ENCODE peak calls at places on chromosomes 6 and 20, in six cellular contexts. One of them, this sample, is unnamed.

GRCh38 chr6:7761047-7761446 is 35.1 kb downstream of the BMP6 start:
- DNase-seq in suprapubic skin: no peak
- DNase-seq in mesothelial cell of epicardium: no peak
- DNase-seq in AG09319: peak; percentile 5
- DNase-seq in transverse colon: no peak
- DNase-seq in A549: no peak
- DNase-seq in this sample: no peak

GRCh38 chr6:4401408-4402367 is 266.3 kb upstream of the ECI2 start:
- DNase-seq in suprapubic skin: no peak
- DNase-seq in mesothelial cell of epicardium: no peak
- DNase-seq in AG09319: no peak
- DNase-seq in transverse colon: no peak
- DNase-seq in A549: peak; percentile 59
- DNase-seq in this sample: no peak

GRCh38 chr6:144989319-144990099 is 704.4 kb downstream of the UTRN start:
- DNase-seq in suprapubic skin: no peak
- DNase-seq in mesothelial cell of epicardium: no peak
- DNase-seq in AG09319: no peak
- DNase-seq in transverse colon: no peak
- DNase-seq in A549: no peak
- DNase-seq in this sample: no peak

GRCh38 chr20:38623061-38623460 is 21.5 kb downstream of the ARHGAP40 start:
- DNase-seq in suprapubic skin: no peak
- DNase-seq in mesothelial cell of epicardium: no peak
- DNase-seq in AG09319: no peak
- DNase-seq in transverse colon: no peak
- DNase-seq in A549: no peak
- DNase-seq in this sample: no peak

GRCh38 chr6:31791324-31792089 is 4.0 kb downstream of the VARS1 start:
- DNase-seq in suprapubic skin: no peak
- DNase-seq in mesothelial cell of epicardium: no peak
- DNase-seq in AG09319: no peak
- DNase-seq in transverse colon: no peak
- DNase-seq in A549: peak; percentile 33
- DNase-seq in this sample: no peak

GRCh38 chr6:33050013-33050800 is 23.2 kb downstream of the HLA-DPA1 start:
- DNase-seq in suprapubic skin: no peak
- DNase-seq in mesothelial cell of epicardium: no peak
- DNase-seq in AG09319: no peak
- DNase-seq in transverse colon: no peak
- DNase-seq in A549: no peak
- DNase-seq in this sample: no peak

GRCh38 chr6:52576392-52577021 is 353 bp downstream of the TRAM2 start:
- DNase-seq in suprapubic skin: peak; percentile 83
- DNase-seq in mesothelial cell of epicardium: no peak
- DNase-seq in AG09319: no peak
- DNase-seq in transverse colon: peak; percentile 72
- DNase-seq in A549: peak; percentile 84
- DNase-seq in this sample: no peak

GRCh38 chr20:51382986-51383821 is 159.3 kb downstream of the NFATC2 start:
- DNase-seq in suprapubic skin: peak; percentile 27
- DNase-seq in mesothelial cell of epicardium: no peak
- DNase-seq in AG09319: no peak
- DNase-seq in transverse colon: peak; percentile 39
- DNase-seq in A549: no peak
- DNase-seq in this sample: no peak

GRCh38 chr6:20221448-20221847 is 9.2 kb upstream of the MBOAT1 start:
- DNase-seq in suprapubic skin: no peak
- DNase-seq in mesothelial cell of epicardium: no peak
- DNase-seq in AG09319: no peak
- DNase-seq in transverse colon: no peak
- DNase-seq in A549: no peak
- DNase-seq in this sample: no peak

GRCh38 chr6:41587223-41587879 is 41.2 kb downstream of the FOXP4 start:
- DNase-seq in suprapubic skin: no peak
- DNase-seq in mesothelial cell of epicardium: no peak
- DNase-seq in AG09319: no peak
- DNase-seq in transverse colon: no peak
- DNase-seq in A549: no peak
- DNase-seq in this sample: no peak

GRCh38 chr6:163579880-163580295 is 165.4 kb downstream of the QKI start:
- DNase-seq in suprapubic skin: no peak
- DNase-seq in mesothelial cell of epicardium: no peak
- DNase-seq in AG09319: no peak
- DNase-seq in transverse colon: no peak
- DNase-seq in A549: peak; percentile 16
- DNase-seq in this sample: no peak

GRCh38 chr6:12304487-12304886 is 14.3 kb downstream of the EDN1 start:
- DNase-seq in suprapubic skin: no peak
- DNase-seq in mesothelial cell of epicardium: no peak
- DNase-seq in AG09319: no peak
- DNase-seq in transverse colon: no peak
- DNase-seq in A549: no peak
- DNase-seq in this sample: no peak

GRCh38 chr20:4871486-4871885 is 129.8 kb downstream of the SLC23A2 start:
- DNase-seq in suprapubic skin: no peak
- DNase-seq in mesothelial cell of epicardium: no peak
- DNase-seq in AG09319: no peak
- DNase-seq in transverse colon: no peak
- DNase-seq in A549: no peak
- DNase-seq in this sample: no peak

GRCh38 chr20:51583499-51583898 is 41.0 kb upstream of the NFATC2 start:
- DNase-seq in suprapubic skin: no peak
- DNase-seq in mesothelial cell of epicardium: no peak
- DNase-seq in AG09319: no peak
- DNase-seq in transverse colon: no peak
- DNase-seq in A549: no peak
- DNase-seq in this sample: no peak

GRCh38 chr6:111898452-111898851 is 25.2 kb upstream of the FYN start:
- DNase-seq in suprapubic skin: no peak
- DNase-seq in mesothelial cell of epicardium: no peak
- DNase-seq in AG09319: no peak
- DNase-seq in transverse colon: no peak
- DNase-seq in A549: no peak
- DNase-seq in this sample: no peak

GRCh38 chr6:136077834-136078576 is 172.1 kb downstream of the MTFR2 start:
- DNase-seq in suprapubic skin: no peak
- DNase-seq in mesothelial cell of epicardium: no peak
- DNase-seq in AG09319: peak; percentile 40
- DNase-seq in transverse colon: no peak
- DNase-seq in A549: no peak
- DNase-seq in this sample: no peak

GRCh38 chr20:8805737-8806442 is 263.0 kb upstream of the PLCB4 start:
- DNase-seq in suprapubic skin: no peak
- DNase-seq in mesothelial cell of epicardium: no peak
- DNase-seq in AG09319: no peak
- DNase-seq in transverse colon: no peak
- DNase-seq in A549: no peak
- DNase-seq in this sample: no peak

GRCh38 chr20:38043512-38044300 is 10.2 kb downstream of the RPRD1B start:
- DNase-seq in suprapubic skin: no peak
- DNase-seq in mesothelial cell of epicardium: no peak
- DNase-seq in AG09319: peak; percentile 25
- DNase-seq in transverse colon: no peak
- DNase-seq in A549: peak; percentile 73
- DNase-seq in this sample: no peak

GRCh38 chr6:44002591-44003344 is 124.5 kb downstream of the MRPL14 start:
- DNase-seq in suprapubic skin: peak; percentile 73
- DNase-seq in mesothelial cell of epicardium: peak; percentile 40
- DNase-seq in AG09319: no peak
- DNase-seq in transverse colon: peak; percentile 70
- DNase-seq in A549: peak; percentile 76
- DNase-seq in this sample: no peak

GRCh38 chr6:27092316-27092692 is 155.2 kb upstream of the PRSS16 start:
- DNase-seq in suprapubic skin: no peak
- DNase-seq in mesothelial cell of epicardium: no peak
- DNase-seq in AG09319: no peak
- DNase-seq in transverse colon: no peak
- DNase-seq in A549: no peak
- DNase-seq in this sample: no peak

GRCh38 chr6:112877134-112878100 is 530.3 kb downstream of the RFPL4B start:
- DNase-seq in suprapubic skin: no peak
- DNase-seq in mesothelial cell of epicardium: no peak
- DNase-seq in AG09319: peak; percentile 59
- DNase-seq in transverse colon: no peak
- DNase-seq in A549: peak; percentile 2
- DNase-seq in this sample: no peak

GRCh38 chr20:34311118-34312023 is 8.2 kb upstream of the AHCY start:
- DNase-seq in suprapubic skin: no peak
- DNase-seq in mesothelial cell of epicardium: no peak
- DNase-seq in AG09319: no peak
- DNase-seq in transverse colon: peak; percentile 86
- DNase-seq in A549: peak; percentile 78
- DNase-seq in this sample: no peak

GRCh38 chr6:81051952-81052351 is 700.5 kb downstream of the TENT5A start:
- DNase-seq in suprapubic skin: no peak
- DNase-seq in mesothelial cell of epicardium: no peak
- DNase-seq in AG09319: no peak
- DNase-seq in transverse colon: no peak
- DNase-seq in A549: no peak
- DNase-seq in this sample: no peak

GRCh38 chr20:41632896-41633295 is 14.7 kb upstream of the CHD6 start:
- DNase-seq in suprapubic skin: no peak
- DNase-seq in mesothelial cell of epicardium: no peak
- DNase-seq in AG09319: no peak
- DNase-seq in transverse colon: no peak
- DNase-seq in A549: no peak
- DNase-seq in this sample: no peak

GRCh38 chr6:52364480-52365166 is 2.7 kb downstream of the PAQR8 start:
- DNase-seq in suprapubic skin: no peak
- DNase-seq in mesothelial cell of epicardium: no peak
- DNase-seq in AG09319: no peak
- DNase-seq in transverse colon: no peak
- DNase-seq in A549: no peak
- DNase-seq in this sample: no peak

GRCh38 chr6:33651947-33652346 is 30.8 kb downstream of the ITPR3 start:
- DNase-seq in suprapubic skin: no peak
- DNase-seq in mesothelial cell of epicardium: no peak
- DNase-seq in AG09319: no peak
- DNase-seq in transverse colon: no peak
- DNase-seq in A549: no peak
- DNase-seq in this sample: no peak

GRCh38 chr20:47674686-47675085 is 110.6 kb downstream of the SULF2 start:
- DNase-seq in suprapubic skin: no peak
- DNase-seq in mesothelial cell of epicardium: no peak
- DNase-seq in AG09319: no peak
- DNase-seq in transverse colon: no peak
- DNase-seq in A549: no peak
- DNase-seq in this sample: no peak

GRCh38 chr20:38357653-38358207 is 11.4 kb downstream of the LBP start:
- DNase-seq in suprapubic skin: no peak
- DNase-seq in mesothelial cell of epicardium: no peak
- DNase-seq in AG09319: no peak
- DNase-seq in transverse colon: no peak
- DNase-seq in A549: no peak
- DNase-seq in this sample: no peak

GRCh38 chr6:79520534-79520933 is 16.7 kb downstream of the LCA5 start:
- DNase-seq in suprapubic skin: no peak
- DNase-seq in mesothelial cell of epicardium: no peak
- DNase-seq in AG09319: no peak
- DNase-seq in transverse colon: no peak
- DNase-seq in A549: no peak
- DNase-seq in this sample: no peak
- TF ChIP-seq CTCF in suprapubic skin: no peak
- TF ChIP-seq CTCF in mesothelial cell of epicardium: no peak
- TF ChIP-seq CTCF in AG09319: no peak
- TF ChIP-seq CTCF in transverse colon: no peak
- TF ChIP-seq CTCF in A549: no peak
- TF ChIP-seq CTCF in this sample: no peak

GRCh38 chr20:16518784-16519084 is 54.5 kb downstream of the KIF16B start:
- DNase-seq in suprapubic skin: no peak
- DNase-seq in mesothelial cell of epicardium: no peak
- DNase-seq in AG09319: no peak
- DNase-seq in transverse colon: no peak
- DNase-seq in A549: no peak
- DNase-seq in this sample: no peak
- TF ChIP-seq CTCF in suprapubic skin: no peak
- TF ChIP-seq CTCF in mesothelial cell of epicardium: no peak
- TF ChIP-seq CTCF in AG09319: no peak
- TF ChIP-seq CTCF in transverse colon: no peak
- TF ChIP-seq CTCF in A549: no peak
- TF ChIP-seq CTCF in this sample: no peak

GRCh38 chr6:90497411-90497810 is 89.5 kb downstream of the MAP3K7 start:
- DNase-seq in suprapubic skin: no peak
- DNase-seq in mesothelial cell of epicardium: no peak
- DNase-seq in AG09319: no peak
- DNase-seq in transverse colon: no peak
- DNase-seq in A549: no peak
- DNase-seq in this sample: no peak
- TF ChIP-seq CTCF in suprapubic skin: no peak
- TF ChIP-seq CTCF in mesothelial cell of epicardium: no peak
- TF ChIP-seq CTCF in AG09319: no peak
- TF ChIP-seq CTCF in transverse colon: no peak
- TF ChIP-seq CTCF in A549: no peak
- TF ChIP-seq CTCF in this sample: no peak

GRCh38 chr20:36549628-36549941 is 8.3 kb downstream of the MYL9 start:
- DNase-seq in suprapubic skin: no peak
- DNase-seq in mesothelial cell of epicardium: no peak
- DNase-seq in AG09319: no peak
- DNase-seq in transverse colon: no peak
- DNase-seq in A549: no peak
- DNase-seq in this sample: no peak

GRCh38 chr20:36546111-36546736 is 4.9 kb downstream of the MYL9 start:
- DNase-seq in suprapubic skin: no peak
- DNase-seq in mesothelial cell of epicardium: no peak
- DNase-seq in AG09319: no peak
- DNase-seq in transverse colon: no peak
- DNase-seq in A549: no peak
- DNase-seq in this sample: no peak

GRCh38 chr20:36548704-36549627 is 7.6 kb downstream of the MYL9 start:
- DNase-seq in suprapubic skin: no peak
- DNase-seq in mesothelial cell of epicardium: no peak
- DNase-seq in AG09319: no peak
- DNase-seq in transverse colon: no peak
- DNase-seq in A549: no peak
- DNase-seq in this sample: no peak

GRCh38 chr20:36547186-36548005 is 6.1 kb downstream of the MYL9 start:
- DNase-seq in suprapubic skin: no peak
- DNase-seq in mesothelial cell of epicardium: no peak
- DNase-seq in AG09319: no peak
- DNase-seq in transverse colon: no peak
- DNase-seq in A549: no peak
- DNase-seq in this sample: no peak

DNA sequence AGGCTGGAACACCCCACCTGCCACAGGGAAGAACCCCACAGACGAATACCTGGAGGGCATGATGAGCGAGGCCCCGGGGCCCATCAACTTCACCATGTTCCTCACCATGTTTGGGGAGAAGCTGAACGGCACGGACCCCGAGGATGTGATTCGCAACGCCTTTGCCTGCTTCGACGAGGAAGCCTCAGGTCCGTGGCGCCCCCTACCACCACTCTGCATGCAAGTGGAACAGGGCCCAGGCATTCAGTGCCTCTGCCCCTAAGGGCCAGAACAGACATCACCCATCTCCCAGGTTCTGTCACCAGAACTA is 6.6 kb downstream of the MYL9 start:
- DNase-seq in suprapubic skin: no peak
- DNase-seq in mesothelial cell of epicardium: no peak
- DNase-seq in AG09319: no peak
- DNase-seq in transverse colon: no peak
- DNase-seq in A549: no peak
- DNase-seq in this sample: no peak
- TF ChIP-seq CTCF in suprapubic skin: no peak
- TF ChIP-seq CTCF in mesothelial cell of epicardium: no peak
- TF ChIP-seq CTCF in AG09319: peak; percentile 11
- TF ChIP-seq CTCF in transverse colon: no peak
- TF ChIP-seq CTCF in A549: no peak
- TF ChIP-seq CTCF in this sample: peak; percentile 38

GRCh38 chr6:109073344-109074235 is 21.1 kb downstream of the SESN1 start:
- DNase-seq in suprapubic skin: no peak
- DNase-seq in mesothelial cell of epicardium: no peak
- DNase-seq in AG09319: peak; percentile 44
- DNase-seq in transverse colon: no peak
- DNase-seq in A549: peak; percentile 45
- DNase-seq in this sample: no peak
- TF ChIP-seq CTCF in suprapubic skin: peak; percentile 29
- TF ChIP-seq CTCF in mesothelial cell of epicardium: peak; percentile 54
- TF ChIP-seq CTCF in AG09319: peak; percentile 57
- TF ChIP-seq CTCF in transverse colon: peak; percentile 60
- TF ChIP-seq CTCF in A549: peak; percentile 73
- TF ChIP-seq CTCF in this sample: peak; percentile 86